ENCODE peak calls at places on chromosome 22, in eight cellular contexts. I, Q, P, L, T, C, D and O are unnamed samples. For H3K36me3 and H3K27me3, the result is how much of the 10 kb centered on the place peaks cover.

GRCh38 chr22:30181459-30182353 is 64.9 kb downstream of the LIF start:
- DNase-seq in I (no peak), Q (no peak), P (no peak), L (no peak), T (no peak), C (no peak), D (no peak), O (no peak)

GRCh38 chr22:48898524-48899377 is 928.9 kb downstream of the BRD1 start:
- DNase-seq in I (no peak), Q (no peak), P (no peak), L (peak), T (no peak), C (no peak), D (no peak), O (peak)

GRCh38 chr22:33825761-33826160 is 94.5 kb downstream of the LARGE1 start:
- DNase-seq in I (no peak), Q (no peak), P (no peak), L (no peak), T (no peak), C (no peak), D (no peak), O (no peak)

GRCh38 chr22:50641696-50642607 is 14.0 kb upstream of the ARSA start:
- DNase-seq in I (no peak), Q (no peak), P (peak), L (no peak), T (peak), C (peak), D (peak), O (peak)

GRCh38 chr22:24760708-24761306 is 13.7 kb downstream of the PIWIL3 start:
- DNase-seq in I (no peak), Q (no peak), P (no peak), L (no peak), T (no peak), C (no peak), D (no peak), O (no peak)

GRCh38 chr22:23138584-23139469 is 3.0 kb downstream of the RSPH14 start:
- DNase-seq in I (no peak), Q (no peak), P (no peak), L (no peak), T (no peak), C (no peak), D (no peak), O (no peak)

GRCh38 chr22:11307996-11308395 is 4220.0 kb upstream of the OR11H1 start:
- DNase-seq in I (no peak), Q (no peak), P (no peak), L (no peak), T (no peak), C (no peak), D (no peak), O (no peak)

GRCh38 chr22:30054067-30054763 is 26.0 kb upstream of the HORMAD2 start:
- DNase-seq in I (no peak), Q (no peak), P (no peak), L (no peak), T (no peak), C (no peak), D (no peak), O (no peak)

GRCh38 chr22:30884211-30885000 is 84.2 kb downstream of the MORC2 start:
- DNase-seq in I (peak), Q (no peak), P (no peak), L (no peak), T (no peak), C (no peak), D (peak), O (no peak)

GRCh38 chr22:43446881-43447280 is 35.1 kb downstream of the MPPED1 start:
- DNase-seq in I (no peak), Q (no peak), P (no peak), L (no peak), T (no peak), C (no peak), D (no peak), O (peak)

GRCh38 chr22:29700206-29700948 is 19.4 kb upstream of the CABP7 start:
- DNase-seq in I (no peak), Q (no peak), P (peak), L (peak), T (no peak), C (no peak), D (no peak), O (peak)

GRCh38 chr22:43566021-43566420 is 154.2 kb downstream of the MPPED1 start:
- DNase-seq in I (no peak), Q (no peak), P (no peak), L (no peak), T (no peak), C (no peak), D (no peak), O (no peak)

GRCh38 chr22:45240137-45240809 is 421 bp downstream of the KIAA0930 start:
- DNase-seq in I (peak), Q (no peak), P (no peak), L (no peak), T (no peak), C (peak), D (no peak), O (peak)

GRCh38 chr22:33129621-33130020 is 71.4 kb upstream of the SYN3 start:
- DNase-seq in I (no peak), Q (no peak), P (no peak), L (no peak), T (no peak), C (peak), D (no peak), O (no peak)

GRCh38 chr22:46262449-46263207 is 515 bp downstream of the PKDREJ start:
- DNase-seq in I (peak), Q (peak), P (peak), L (peak), T (peak), C (peak), D (peak), O (peak)

GRCh38 chr22:45007946-45008852 is 1.6 kb downstream of the PHF21B start:
- DNase-seq in I (no peak), Q (no peak), P (no peak), L (no peak), T (peak), C (peak), D (no peak), O (peak)

GRCh38 chr22:23225724-23226496 is 45.6 kb downstream of the BCR start:
- DNase-seq in I (no peak), Q (no peak), P (no peak), L (peak), T (no peak), C (no peak), D (no peak), O (peak)

GRCh38 chr22:48803171-48803992 is 1024.3 kb downstream of the BRD1 start:
- DNase-seq in I (no peak), Q (no peak), P (no peak), L (no peak), T (no peak), C (no peak), D (no peak), O (peak)

GRCh38 chr22:47836957-47837356 is 1074.5 kb downstream of the TBC1D22A start:
- DNase-seq in I (no peak), Q (no peak), P (no peak), L (no peak), T (peak), C (peak), D (no peak), O (no peak)

GRCh38 chr22:25013634-25014033 is 61.1 kb downstream of the KIAA1671 start:
- DNase-seq in I (no peak), Q (no peak), P (no peak), L (peak), T (peak), C (no peak), D (no peak), O (no peak)

GRCh38 chr22:49566693-49567092 is 261.0 kb downstream of the BRD1 start:
- DNase-seq in I (peak), Q (peak), P (no peak), L (peak), T (no peak), C (no peak), D (peak), O (no peak)

GRCh38 chr22:40853961-40854360 is 2.5 kb downstream of the ST13 start:
- DNase-seq in I (no peak), Q (no peak), P (no peak), L (no peak), T (no peak), C (no peak), D (no peak), O (no peak)

GRCh38 chr22:44098966-44099530 is 74.9 kb downstream of the PARVB start:
- DNase-seq in I (peak), Q (no peak), P (no peak), L (no peak), T (no peak), C (no peak), D (peak), O (no peak)

GRCh38 chr22:42919199-42919598 is 62.1 kb upstream of the ARFGAP3 start:
- DNase-seq in I (no peak), Q (no peak), P (no peak), L (no peak), T (no peak), C (peak), D (peak), O (no peak)

GRCh38 chr22:17664414-17665045 is 26.0 kb downstream of the BCL2L13 start:
- DNase-seq in I (no peak), Q (no peak), P (no peak), L (peak), T (peak), C (no peak), D (no peak), O (no peak)

GRCh38 chr22:28977050-28977449 is 84.6 kb downstream of the C22orf31 start:
- DNase-seq in I (no peak), Q (no peak), P (no peak), L (no peak), T (no peak), C (peak), D (no peak), O (peak)

DNA sequence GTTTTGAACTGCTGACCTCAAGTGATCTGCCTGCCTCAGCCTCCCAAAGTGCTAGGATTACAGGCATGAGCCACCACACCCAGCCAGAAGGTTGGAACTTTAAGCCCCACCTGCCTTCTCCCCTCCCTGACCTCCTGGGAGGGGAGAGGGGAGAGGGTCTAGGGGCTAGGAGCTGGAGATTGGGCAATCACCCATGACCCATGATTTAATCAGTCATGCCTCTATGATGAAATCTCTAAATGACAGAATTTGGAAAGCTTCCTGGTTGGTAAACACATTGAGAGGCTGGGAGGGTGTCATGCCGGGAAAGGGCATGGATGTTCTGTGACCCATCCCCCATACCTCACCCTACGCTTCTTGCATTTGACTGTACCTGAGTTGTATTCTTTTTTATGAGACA is 17.1 kb upstream of the TFIP11 start:
- DNase-seq in I (peak), Q (no peak), P (no peak), L (no peak), T (no peak), C (no peak), D (no peak), O (no peak)
- H3K36me3 ChIP-seq in I (under half), Q (under half), P (under half), L (under half), T (under half), C (under half), D (under half), O (under half)

DNA sequence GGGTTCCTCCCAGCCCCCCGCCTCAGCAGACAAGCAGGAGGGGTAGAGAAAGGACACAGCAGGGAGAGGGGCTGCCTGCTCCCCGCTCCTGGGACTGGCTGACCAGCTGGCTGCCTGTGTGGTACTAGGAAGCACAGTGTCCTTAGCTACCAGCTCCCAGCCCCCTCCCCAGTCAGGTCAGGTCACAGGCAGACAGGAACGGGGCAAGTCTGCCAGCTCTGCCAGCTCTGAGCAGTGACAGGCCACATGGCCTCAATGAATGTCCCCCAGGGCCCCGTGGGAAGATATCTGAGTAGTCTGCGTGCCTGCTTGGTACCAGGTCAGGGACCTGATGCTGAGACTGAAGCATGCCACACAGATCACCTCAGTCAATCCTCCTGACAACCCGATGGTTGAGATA is 13.6 kb upstream of the MFNG start:
- DNase-seq in I (no peak), Q (no peak), P (no peak), L (no peak), T (no peak), C (no peak), D (no peak), O (no peak)
- H3K27me3 ChIP-seq in I (under half), Q (under half), P (under half), L (under half), T (under half), C (under half), D (half or more), O (under half)

GRCh38 chr22:39428597-39429071 is 28.2 kb upstream of the MGAT3 start:
- DNase-seq in I (no peak), Q (no peak), P (no peak), L (no peak), T (peak), C (peak), D (no peak), O (peak)

GRCh38 chr22:39423976-39424375 is 24.4 kb downstream of the TAB1 start:
- DNase-seq in I (no peak), Q (no peak), P (no peak), L (no peak), T (no peak), C (no peak), D (no peak), O (no peak)

GRCh38 chr22:39429186-39429585 is 27.6 kb upstream of the MGAT3 start:
- DNase-seq in I (no peak), Q (no peak), P (no peak), L (no peak), T (peak), C (no peak), D (no peak), O (no peak)

GRCh38 chr22:39427751-39428596 is 28.4 kb downstream of the TAB1 start:
- DNase-seq in I (no peak), Q (no peak), P (no peak), L (peak), T (peak), C (no peak), D (no peak), O (no peak)

DNA sequence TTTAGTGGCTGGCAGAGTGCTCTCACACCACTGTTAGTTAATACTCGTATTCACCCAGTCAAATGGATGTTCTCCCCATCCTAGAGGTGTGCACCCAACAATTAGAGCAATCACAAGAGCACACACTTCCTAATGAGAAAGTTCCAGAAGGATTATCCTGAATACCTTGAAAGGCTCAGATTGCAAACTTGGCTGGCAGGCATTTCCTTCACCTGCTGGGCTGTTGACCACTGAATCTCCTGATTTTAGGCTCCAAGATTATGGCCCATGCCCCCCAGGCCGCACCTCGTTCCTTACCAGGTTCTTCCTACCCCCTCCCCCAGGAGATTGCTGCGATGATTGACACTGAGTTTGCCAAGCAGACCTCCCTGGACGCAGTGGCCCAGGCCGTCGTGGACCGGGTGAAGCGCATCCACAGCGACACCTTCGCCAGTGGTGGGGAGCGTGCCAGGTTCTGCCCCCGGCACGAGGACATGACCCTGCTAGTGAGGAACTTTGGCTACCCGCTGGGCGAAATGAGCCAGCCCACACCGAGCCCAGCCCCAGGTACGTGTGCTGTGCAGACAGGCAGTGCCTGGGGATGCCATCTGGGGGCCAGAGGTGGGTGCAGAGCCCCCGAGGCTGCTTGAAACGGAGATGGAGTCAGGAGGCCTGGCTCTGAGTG is 26.9 kb downstream of the TAB1 start:
- DNase-seq in I (no peak), Q (no peak), P (no peak), L (peak), T (peak), C (no peak), D (no peak), O (no peak)
- H3K36me3 ChIP-seq in I (under half), Q (under half), P (half or more), L (half or more), T (under half), C (under half), D (under half), O (under half)

DNA sequence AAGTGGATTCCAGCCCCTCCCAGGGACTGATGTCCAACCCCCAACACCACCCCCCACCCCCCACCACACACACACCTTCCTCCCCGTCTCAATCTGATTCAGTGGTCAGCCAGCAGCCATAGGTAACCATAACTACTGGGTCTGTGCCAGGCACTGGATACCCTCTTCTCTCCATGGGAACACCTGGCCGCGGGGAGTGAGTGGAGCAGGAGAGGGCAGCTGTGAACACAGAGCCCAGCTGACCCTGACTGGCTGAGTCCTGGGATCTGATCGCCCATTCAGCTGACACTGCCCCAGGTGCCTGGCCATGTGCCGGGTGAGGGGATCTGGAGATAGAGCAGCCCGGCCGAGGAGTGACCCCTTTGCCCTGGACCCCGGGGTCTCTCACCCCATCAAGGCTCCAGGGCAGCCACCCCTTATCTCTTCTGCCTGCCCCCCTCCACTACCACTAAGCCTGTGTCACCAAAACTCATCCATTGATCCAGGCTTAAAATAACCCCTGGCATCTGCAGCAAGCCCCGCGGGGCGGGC is 2.6 kb upstream of the SHISA8 start:
- DNase-seq in I (no peak), Q (no peak), P (no peak), L (no peak), T (no peak), C (no peak), D (no peak), O (peak)
- H3K27me3 ChIP-seq in I (half or more), Q (half or more), P (half or more), L (under half), T (half or more), C (under half), D (half or more), O (half or more)

GRCh38 chr22:36369922-36370781 is 17.6 kb downstream of the MYH9 start:
- DNase-seq in I (no peak), Q (no peak), P (peak), L (peak), T (peak), C (peak), D (peak), O (peak)
- H3K36me3 ChIP-seq in I (under half), Q (under half), P (under half), L (under half), T (under half), C (under half), D (under half), O (under half)

GRCh38 chr22:19759994-19760651 is 455 bp upstream of the TBX1 start:
- DNase-seq in I (no peak), Q (no peak), P (no peak), L (no peak), T (no peak), C (no peak), D (no peak), O (peak)

GRCh38 chr22:19762315-19763140 is 1.9 kb downstream of the TBX1 start:
- DNase-seq in I (no peak), Q (no peak), P (no peak), L (no peak), T (no peak), C (no peak), D (no peak), O (no peak)

GRCh38 chr22:19761022-19761499 is 483 bp downstream of the TBX1 start:
- DNase-seq in I (no peak), Q (no peak), P (no peak), L (no peak), T (no peak), C (no peak), D (no peak), O (peak)

GRCh38 chr22:19760652-19761002 is at the start of gene TBX1:
- DNase-seq in I (no peak), Q (no peak), P (no peak), L (no peak), T (no peak), C (no peak), D (no peak), O (no peak)

DNA sequence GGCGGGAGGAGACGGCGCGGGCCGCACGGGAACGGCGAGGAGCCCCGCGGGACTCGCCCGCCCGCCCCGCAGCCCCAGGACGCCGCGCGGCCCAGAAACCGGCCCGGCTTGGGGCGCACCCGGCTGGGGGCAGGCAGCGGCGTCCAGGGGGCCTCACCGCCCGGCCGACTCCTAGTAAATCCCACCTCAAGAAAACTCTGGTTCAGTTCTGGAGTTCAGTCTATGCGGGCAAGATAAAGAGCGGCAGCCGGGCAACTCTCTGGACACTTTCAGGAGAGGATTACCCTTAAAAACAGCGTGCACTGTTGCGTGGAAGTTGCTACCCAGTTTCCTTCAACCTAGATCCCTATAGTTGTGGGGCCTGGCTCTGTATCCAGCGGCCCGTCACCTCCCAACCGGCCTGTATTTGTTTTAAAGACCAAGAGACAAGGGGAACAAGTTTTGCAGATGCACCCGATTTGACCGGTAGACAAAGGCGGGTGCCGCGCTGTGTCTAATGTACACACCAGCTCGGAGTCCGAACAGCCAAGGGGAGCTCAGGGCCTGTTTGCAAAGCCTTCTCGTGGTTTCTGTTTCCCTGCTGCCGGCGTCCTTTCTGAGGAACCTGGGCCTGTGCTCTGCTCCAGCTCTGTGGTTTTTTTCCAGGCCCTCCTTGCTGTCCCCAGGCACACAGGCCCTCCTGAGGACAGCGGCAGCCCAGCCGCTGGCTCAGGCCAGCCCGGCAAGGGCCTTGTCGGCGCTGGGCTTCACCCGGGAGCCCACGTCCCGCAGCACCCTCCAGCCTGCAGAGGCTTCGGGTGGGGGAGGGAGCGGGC is 1.1 kb downstream of the TBX1 start:
- DNase-seq in I (no peak), Q (no peak), P (no peak), L (no peak), T (no peak), C (peak), D (no peak), O (peak)
- H3K27me3 ChIP-seq in I (under half), Q (half or more), P (half or more), L (under half), T (half or more), C (half or more), D (half or more), O (half or more)

GRCh38 chr22:35313311-35314121 is 13.8 kb downstream of the TOM1 start:
- DNase-seq in I (peak), Q (peak), P (peak), L (no peak), T (peak), C (no peak), D (peak), O (no peak)

GRCh38 chr22:35315141-35315854 is 15.6 kb downstream of the TOM1 start:
- DNase-seq in I (peak), Q (peak), P (no peak), L (no peak), T (no peak), C (no peak), D (peak), O (no peak)

GRCh38 chr22:35315855-35316745 is 16.4 kb downstream of the TOM1 start:
- DNase-seq in I (peak), Q (peak), P (no peak), L (peak), T (no peak), C (no peak), D (peak), O (no peak)

GRCh38 chr22:35312198-35313059 is 12.7 kb downstream of the TOM1 start:
- DNase-seq in I (no peak), Q (no peak), P (peak), L (peak), T (peak), C (no peak), D (peak), O (no peak)

GRCh38 chr22:35314161-35314942 is 14.7 kb downstream of the TOM1 start:
- DNase-seq in I (no peak), Q (no peak), P (no peak), L (no peak), T (no peak), C (no peak), D (peak), O (peak)
- H3K36me3 ChIP-seq in I (under half), Q (under half), P (under half), L (under half), T (under half), C (under half), D (under half), O (under half)